ENCODE peak calls at places on chromosomes 5 and 9, in six cellular contexts. W is transverse colon; B is choroid plexus epithelial cell; C is mammary epithelial cell; I is CD8-positive, alpha-beta T cell; A is endothelial cell of umbilical vein. Q is an unnamed sample.

GRCh38 chr5:151155777-151156731 is 1.5 kb downstream of the ANXA6 start:
- DNase-seq in W (peak), B (peak), C (no peak), I (no peak), A (peak), Q (peak)

GRCh38 chr9:109455391-109455790 is 42.7 kb downstream of the PTPN3 start:
- DNase-seq in W (no peak), B (no peak), C (no peak), I (no peak), A (no peak), Q (no peak)

GRCh38 chr9:93463638-93464248 is 10.4 kb upstream of the FAM120AOS start:
- DNase-seq in W (no peak), B (no peak), C (no peak), I (no peak), A (no peak), Q (no peak)

GRCh38 chr5:174693697-174694400 is 30.5 kb upstream of the MSX2 start:
- DNase-seq in W (peak), B (no peak), C (no peak), I (no peak), A (no peak), Q (no peak)

GRCh38 chr9:26670052-26670640 is 222.5 kb downstream of the CAAP1 start:
- DNase-seq in W (no peak), B (no peak), C (peak), I (no peak), A (no peak), Q (no peak)

GRCh38 chr9:130731355-130731754 is 37.8 kb downstream of the EXOSC2 start:
- DNase-seq in W (no peak), B (no peak), C (no peak), I (no peak), A (no peak), Q (no peak)

GRCh38 chr5:154421868-154422267 is 23.9 kb upstream of the SAP30L start:
- DNase-seq in W (no peak), B (peak), C (no peak), I (no peak), A (peak), Q (no peak)

GRCh38 chr5:158840193-158840592 is 259.5 kb downstream of the EBF1 start:
- DNase-seq in W (no peak), B (no peak), C (no peak), I (no peak), A (no peak), Q (no peak)

GRCh38 chr5:17154211-17154996 is 63.0 kb upstream of the BASP1 start:
- DNase-seq in W (no peak), B (peak), C (peak), I (no peak), A (peak), Q (no peak)

GRCh38 chr5:128644863-128645262 is 106.8 kb upstream of the FBN2 start:
- DNase-seq in W (no peak), B (peak), C (no peak), I (no peak), A (peak), Q (no peak)

GRCh38 chr9:124260769-124261603 is 3.2 kb downstream of the NEK6 start:
- DNase-seq in W (peak), B (peak), C (peak), I (no peak), A (peak), Q (no peak)

GRCh38 chr5:135386096-135386495 is 12.9 kb downstream of the MACROH2A1 start:
- DNase-seq in W (no peak), B (no peak), C (peak), I (no peak), A (peak), Q (no peak)

GRCh38 chr5:151477106-151477505 is 29.7 kb downstream of the SLC36A1 start:
- DNase-seq in W (no peak), B (peak), C (no peak), I (no peak), A (peak), Q (no peak)

GRCh38 chr5:96287181-96287580 is 145.9 kb downstream of the PCSK1 start:
- DNase-seq in W (no peak), B (no peak), C (no peak), I (no peak), A (no peak), Q (no peak)

GRCh38 chr9:121915304-121915625 is 177.8 kb downstream of the TTLL11 start:
- DNase-seq in W (no peak), B (no peak), C (no peak), I (no peak), A (no peak), Q (no peak)

GRCh38 chr5:68405026-68405684 is 189.6 kb downstream of the PIK3R1 start:
- DNase-seq in W (no peak), B (no peak), C (peak), I (no peak), A (no peak), Q (no peak)

GRCh38 chr5:60355181-60355580 is 344.8 kb downstream of the DEPDC1B start:
- DNase-seq in W (no peak), B (no peak), C (no peak), I (no peak), A (no peak), Q (no peak)

GRCh38 chr5:41649659-41650058 is 139.3 kb upstream of the PLCXD3 start:
- DNase-seq in W (no peak), B (peak), C (peak), I (no peak), A (no peak), Q (no peak)

GRCh38 chr5:14056039-14056438 is 87.1 kb upstream of the TRIO start:
- DNase-seq in W (no peak), B (no peak), C (no peak), I (no peak), A (no peak), Q (no peak)

GRCh38 chr9:69811329-69811989 is 9.2 kb upstream of the CFAP95 start:
- DNase-seq in W (no peak), B (no peak), C (no peak), I (no peak), A (no peak), Q (no peak)

GRCh38 chr9:18799420-18799819 is 233.6 kb downstream of the SAXO1 start:
- DNase-seq in W (no peak), B (no peak), C (no peak), I (no peak), A (no peak), Q (no peak)

GRCh38 chr5:177334155-177334551 is 17.3 kb downstream of the LMAN2 start:
- DNase-seq in W (no peak), B (no peak), C (no peak), I (no peak), A (no peak), Q (no peak)

GRCh38 chr5:115949096-115949495 is 13.2 kb upstream of the LVRN start:
- DNase-seq in W (no peak), B (peak), C (no peak), I (no peak), A (no peak), Q (no peak)

GRCh38 chr9:98994226-98995058 is 50.7 kb downstream of the COL15A1 start:
- DNase-seq in W (no peak), B (no peak), C (no peak), I (peak), A (no peak), Q (no peak)

GRCh38 chr5:154901276-154901675 is 36.7 kb downstream of the GEMIN5 start:
- DNase-seq in W (no peak), B (peak), C (no peak), I (no peak), A (peak), Q (no peak)

GRCh38 chr9:69317894-69318293 is 7.1 kb upstream of the ENTREP1 start:
- DNase-seq in W (no peak), B (no peak), C (no peak), I (no peak), A (no peak), Q (no peak)

GRCh38 chr9:129547869-129548570 is 72.9 kb downstream of the C9orf50 start:
- DNase-seq in W (no peak), B (no peak), C (no peak), I (no peak), A (no peak), Q (no peak)

GRCh38 chr5:149593370-149593769 is 12.1 kb downstream of the ARHGEF37 start:
- DNase-seq in W (no peak), B (no peak), C (no peak), I (no peak), A (no peak), Q (no peak)

GRCh38 chr5:167814828-167815227 is 476.6 kb upstream of the WWC1 start:
- DNase-seq in W (no peak), B (peak), C (peak), I (no peak), A (no peak), Q (no peak)

GRCh38 chr9:87140605-87141109 is 193.4 kb upstream of the GAS1 start:
- DNase-seq in W (no peak), B (peak), C (no peak), I (no peak), A (no peak), Q (no peak)

GRCh38 chr5:167578977-167579700 is 712.3 kb upstream of the WWC1 start:
- DNase-seq in W (no peak), B (no peak), C (no peak), I (no peak), A (no peak), Q (no peak)

GRCh38 chr9:98289811-98290210 is 34.4 kb upstream of the TBC1D2 start:
- DNase-seq in W (no peak), B (no peak), C (no peak), I (no peak), A (no peak), Q (peak)

GRCh38 chr5:109580225-109580624 is 109.5 kb upstream of the MAN2A1 start:
- DNase-seq in W (no peak), B (peak), C (no peak), I (no peak), A (no peak), Q (no peak)

GRCh38 chr5:179264053-179264540 is 81.2 kb downstream of the ADAMTS2 start:
- DNase-seq in W (peak), B (no peak), C (no peak), I (no peak), A (no peak), Q (no peak)

GRCh38 chr5:177317959-177318377 is 6.3 kb upstream of the MXD3 start:
- DNase-seq in W (peak), B (peak), C (peak), I (peak), A (peak), Q (peak)

GRCh38 chr9:135816179-135816970 is 91.0 kb downstream of the CAMSAP1 start:
- DNase-seq in W (no peak), B (peak), C (no peak), I (no peak), A (no peak), Q (no peak)

GRCh38 chr5:140882591-140882899 is 621 bp downstream of the PCDHA13 start:
- DNase-seq in W (no peak), B (no peak), C (peak), I (no peak), A (no peak), Q (no peak)

GRCh38 chr9:109766351-109766750 is 13.6 kb upstream of the PALM2AKAP2 start:
- DNase-seq in W (no peak), B (peak), C (peak), I (no peak), A (no peak), Q (no peak)

DNA sequence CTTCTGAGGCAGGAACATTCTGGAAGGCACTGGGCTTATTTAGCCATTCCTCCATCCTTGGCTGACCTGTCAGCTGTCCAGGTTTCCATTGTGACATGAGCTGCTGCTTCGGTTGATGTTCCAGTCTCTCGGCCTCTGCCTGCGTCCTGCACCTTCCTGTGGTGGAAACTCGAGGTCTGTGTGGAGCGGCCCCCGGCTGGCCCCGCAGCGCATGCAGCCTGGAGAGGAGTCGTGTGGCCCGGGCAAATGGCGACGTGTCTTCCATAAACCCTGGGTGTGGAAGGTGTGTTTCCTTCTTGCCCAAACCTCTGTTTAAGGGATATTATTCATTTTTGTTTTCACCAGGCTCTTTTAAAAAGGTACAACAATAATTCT is 36.5 kb upstream of the SLC9A3 start:
- DNase-seq in W (no peak), B (no peak), C (no peak), I (no peak), A (no peak), Q (no peak)
- TF ChIP-seq CTCF in W (no peak), B (no peak), C (no peak), I (no peak), A (no peak), Q (no peak)

GRCh38 chr5:133847301-133847700 is 121.1 kb downstream of the C5orf15 start:
- DNase-seq in W (no peak), B (no peak), C (no peak), I (no peak), A (no peak), Q (no peak)

GRCh38 chr5:133846478-133847226 is 121.8 kb downstream of the C5orf15 start:
- DNase-seq in W (no peak), B (no peak), C (no peak), I (no peak), A (no peak), Q (no peak)

GRCh38 chr5:133843911-133844310 is 124.5 kb downstream of the C5orf15 start:
- DNase-seq in W (no peak), B (no peak), C (no peak), I (no peak), A (no peak), Q (no peak)

GRCh38 chr5:133842846-133843725 is 125.3 kb downstream of the C5orf15 start:
- DNase-seq in W (no peak), B (no peak), C (no peak), I (no peak), A (no peak), Q (no peak)

GRCh38 chr5:133844836-133845235 is 123.6 kb downstream of the C5orf15 start:
- DNase-seq in W (no peak), B (no peak), C (peak), I (no peak), A (no peak), Q (no peak)
- TF ChIP-seq CTCF in W (no peak), B (no peak), C (no peak), I (no peak), A (no peak), Q (no peak)

DNA sequence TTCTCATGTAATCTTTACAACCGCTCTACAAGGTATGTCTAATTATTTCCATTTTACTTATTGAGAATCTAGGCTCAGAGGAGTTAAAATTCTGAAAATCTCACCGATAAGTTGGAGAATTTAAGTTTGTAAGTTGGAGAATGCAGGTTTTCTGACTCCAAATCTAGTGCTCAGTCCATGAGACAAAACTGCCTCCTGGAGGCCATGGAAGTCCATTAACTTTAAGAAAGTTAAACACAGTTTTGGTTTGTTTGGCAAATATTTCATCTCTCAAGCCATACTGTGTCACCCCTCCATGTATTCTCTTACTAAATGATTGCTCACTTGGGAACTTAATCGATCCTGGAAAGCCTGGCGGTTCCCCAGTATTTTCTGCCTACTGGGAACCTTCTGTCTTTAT is 52.6 kb downstream of the INIP start:
- DNase-seq in W (no peak), B (peak), C (peak), I (no peak), A (no peak), Q (no peak)
- TF ChIP-seq CTCF in W (no peak), B (peak), C (peak), I (no peak), A (no peak), Q (no peak)

GRCh38 chr5:139065296-139065695 is 132.9 kb downstream of the SIL1 start:
- DNase-seq in W (no peak), B (peak), C (no peak), I (no peak), A (no peak), Q (no peak)

GRCh38 chr5:139064613-139065012 is 133.6 kb downstream of the SIL1 start:
- DNase-seq in W (no peak), B (no peak), C (peak), I (no peak), A (no peak), Q (no peak)

GRCh38 chr5:139068060-139068459 is 130.1 kb downstream of the SIL1 start:
- DNase-seq in W (no peak), B (no peak), C (no peak), I (no peak), A (no peak), Q (no peak)

GRCh38 chr5:139063664-139064054 is 134.5 kb downstream of the SIL1 start:
- DNase-seq in W (no peak), B (no peak), C (no peak), I (no peak), A (no peak), Q (no peak)

GRCh38 chr5:139068494-139069152 is 129.5 kb downstream of the SIL1 start:
- DNase-seq in W (no peak), B (no peak), C (no peak), I (no peak), A (no peak), Q (no peak)
- TF ChIP-seq CTCF in W (no peak), B (no peak), C (no peak), I (no peak), A (no peak), Q (no peak)

DNA sequence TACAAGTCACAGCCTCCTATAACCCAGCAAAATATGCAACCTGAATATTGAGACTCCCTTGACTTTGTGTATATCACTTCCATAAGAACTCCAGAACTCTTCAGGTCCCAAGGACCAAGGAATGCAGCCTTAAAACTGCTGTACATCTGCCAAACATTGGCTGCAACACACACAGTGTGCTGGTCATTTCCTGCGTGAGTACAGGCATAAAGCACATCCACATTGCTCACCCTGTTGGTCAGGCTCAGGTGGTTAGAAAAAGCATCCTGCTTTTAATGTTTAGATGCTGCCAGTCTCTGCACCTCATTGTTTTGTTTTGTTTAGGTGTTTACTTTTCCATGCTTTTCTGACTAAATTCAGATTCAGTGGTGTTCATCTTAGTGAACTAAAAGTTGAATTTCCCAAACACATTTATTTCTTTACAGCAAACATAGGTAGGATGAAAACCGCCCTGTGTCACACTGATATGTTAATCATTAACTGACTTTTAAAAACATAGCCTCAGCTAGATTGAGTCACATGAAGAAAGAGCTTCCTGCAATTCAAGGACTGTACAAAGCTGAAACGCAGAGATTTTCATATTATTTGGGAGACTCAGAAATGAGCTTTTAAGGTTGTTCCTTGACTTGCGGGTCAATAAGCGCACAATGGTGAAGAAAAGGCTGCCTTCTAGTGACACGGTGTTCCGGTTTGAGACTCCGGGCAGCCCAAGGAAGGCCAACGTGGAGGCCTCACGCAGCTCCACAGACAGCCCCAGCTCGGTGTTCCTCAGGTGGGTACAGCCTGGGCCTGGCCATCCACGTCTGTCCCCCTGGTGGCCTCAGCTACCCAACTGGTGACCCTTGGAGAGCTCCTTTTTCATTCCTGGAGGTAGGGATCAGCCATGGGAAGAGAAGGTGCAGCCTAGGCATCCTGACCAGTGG is 52.2 kb upstream of the GRAMD2B start:
- DNase-seq in W (peak), B (peak), C (peak), I (no peak), A (no peak), Q (no peak)
- TF ChIP-seq CTCF in W (peak), B (peak), C (no peak), I (no peak), A (no peak), Q (peak)

GRCh38 chr9:120307599-120307998 is 272.4 kb downstream of the CDK5RAP2 start:
- DNase-seq in W (no peak), B (no peak), C (no peak), I (no peak), A (no peak), Q (no peak)

GRCh38 chr9:120306561-120306960 is 273.4 kb downstream of the CDK5RAP2 start:
- DNase-seq in W (no peak), B (no peak), C (no peak), I (no peak), A (no peak), Q (no peak)

GRCh38 chr9:120306088-120306487 is 273.9 kb downstream of the CDK5RAP2 start:
- DNase-seq in W (no peak), B (no peak), C (no peak), I (no peak), A (no peak), Q (no peak)

GRCh38 chr9:120310035-120310434 is 269.9 kb downstream of the CDK5RAP2 start:
- DNase-seq in W (no peak), B (no peak), C (no peak), I (no peak), A (no peak), Q (no peak)

DNA sequence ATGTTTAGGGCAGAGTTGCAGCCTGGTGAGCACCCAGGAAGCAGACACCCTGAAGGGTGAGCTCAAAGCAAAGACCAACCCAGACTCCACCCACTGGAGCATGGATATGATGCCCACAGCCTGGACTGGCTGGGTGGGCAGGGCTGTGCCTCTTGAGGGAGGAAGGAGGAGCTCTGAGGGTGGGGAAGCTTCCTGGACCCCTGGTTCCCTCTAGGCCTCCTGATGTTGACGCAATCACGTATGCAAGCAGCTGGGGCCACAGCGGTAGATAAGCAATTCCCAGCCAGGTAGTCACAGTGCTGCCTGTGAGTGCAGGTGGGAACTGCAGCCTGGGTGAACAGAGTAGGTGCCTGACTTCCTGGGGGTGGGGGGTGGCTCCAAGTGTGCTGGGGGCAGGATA is 271.5 kb downstream of the CDK5RAP2 start:
- DNase-seq in W (no peak), B (no peak), C (no peak), I (no peak), A (no peak), Q (no peak)
- TF ChIP-seq CTCF in W (no peak), B (no peak), C (no peak), I (no peak), A (no peak), Q (no peak)

DNA sequence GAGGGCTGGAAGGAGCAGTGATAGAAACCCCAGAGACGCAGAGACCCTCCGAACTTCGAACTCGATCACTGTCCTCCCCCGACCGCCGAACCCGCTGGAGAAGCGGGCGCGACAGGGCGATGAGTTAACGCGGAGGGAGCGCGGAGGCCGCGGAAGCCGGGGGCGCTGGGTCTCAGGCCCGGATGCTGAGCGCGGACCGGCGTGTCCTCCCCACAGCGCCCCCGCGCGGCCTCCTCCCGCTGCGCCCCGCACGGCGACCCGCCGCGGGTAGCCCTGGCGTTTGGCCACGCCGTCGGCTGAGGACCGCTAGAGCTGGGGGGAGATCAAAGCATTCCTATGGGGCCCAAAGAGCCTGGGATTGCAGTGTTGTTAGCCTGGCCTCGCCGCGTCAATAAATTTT is 7.7 kb upstream of the DMRT2 start:
- DNase-seq in W (peak), B (no peak), C (no peak), I (no peak), A (no peak), Q (peak)
- TF ChIP-seq CTCF in W (no peak), B (no peak), C (no peak), I (no peak), A (peak), Q (peak)